ENCODE peak calls at places on chromosome 14, in seven cellular contexts. One of them, this sample, is unnamed. For H3K4me1, the result is how much of the 10 kb centered on the place peaks cover.

GRCh38 chr14:50237448-50237847 is 6.1 kb upstream of the SOS2 start:
- DNase-seq in A549: no peak
- DNase-seq in tibial artery: no peak
- DNase-seq in psoas muscle: no peak
- DNase-seq in cardiac muscle cell: no peak
- DNase-seq in lung: no peak
- DNase-seq in heart left ventricle: no peak
- DNase-seq in this sample: no peak

GRCh38 chr14:49550284-49551184 is 35.6 kb downstream of the RPS29 start:
- DNase-seq in A549: peak
- DNase-seq in tibial artery: no peak
- DNase-seq in psoas muscle: no peak
- DNase-seq in cardiac muscle cell: peak
- DNase-seq in lung: no peak
- DNase-seq in heart left ventricle: no peak
- DNase-seq in this sample: no peak

GRCh38 chr14:93824518-93825234 is 36.4 kb upstream of the PRIMA1 start:
- DNase-seq in A549: no peak
- DNase-seq in tibial artery: no peak
- DNase-seq in psoas muscle: no peak
- DNase-seq in cardiac muscle cell: no peak
- DNase-seq in lung: no peak
- DNase-seq in heart left ventricle: no peak
- DNase-seq in this sample: no peak

GRCh38 chr14:99041141-99041819 is 230.7 kb downstream of the BCL11B start:
- DNase-seq in A549: no peak
- DNase-seq in tibial artery: no peak
- DNase-seq in psoas muscle: no peak
- DNase-seq in cardiac muscle cell: no peak
- DNase-seq in lung: no peak
- DNase-seq in heart left ventricle: no peak
- DNase-seq in this sample: no peak

GRCh38 chr14:32004300-32004699 is 72.8 kb upstream of the ARHGAP5 start:
- DNase-seq in A549: peak
- DNase-seq in tibial artery: peak
- DNase-seq in psoas muscle: no peak
- DNase-seq in cardiac muscle cell: no peak
- DNase-seq in lung: no peak
- DNase-seq in heart left ventricle: no peak
- DNase-seq in this sample: no peak

GRCh38 chr14:50357124-50357523 is 39.6 kb downstream of the CDKL1 start:
- DNase-seq in A549: no peak
- DNase-seq in tibial artery: no peak
- DNase-seq in psoas muscle: no peak
- DNase-seq in cardiac muscle cell: no peak
- DNase-seq in lung: no peak
- DNase-seq in heart left ventricle: no peak
- DNase-seq in this sample: no peak

GRCh38 chr14:39005044-39005736 is 97.8 kb downstream of the SEC23A start:
- DNase-seq in A549: no peak
- DNase-seq in tibial artery: no peak
- DNase-seq in psoas muscle: no peak
- DNase-seq in cardiac muscle cell: no peak
- DNase-seq in lung: no peak
- DNase-seq in heart left ventricle: peak
- DNase-seq in this sample: no peak

GRCh38 chr14:24280797-24281460 is 9.5 kb upstream of the RABGGTA start:
- DNase-seq in A549: no peak
- DNase-seq in tibial artery: no peak
- DNase-seq in psoas muscle: no peak
- DNase-seq in cardiac muscle cell: no peak
- DNase-seq in lung: no peak
- DNase-seq in heart left ventricle: no peak
- DNase-seq in this sample: no peak

GRCh38 chr14:94679106-94679819 is 67.1 kb downstream of the SERPINA3 start:
- DNase-seq in A549: no peak
- DNase-seq in tibial artery: no peak
- DNase-seq in psoas muscle: no peak
- DNase-seq in cardiac muscle cell: no peak
- DNase-seq in lung: no peak
- DNase-seq in heart left ventricle: no peak
- DNase-seq in this sample: no peak

GRCh38 chr14:19800282-19801117 is 3.1 kb upstream of the OR4N2 start:
- DNase-seq in A549: no peak
- DNase-seq in tibial artery: no peak
- DNase-seq in psoas muscle: no peak
- DNase-seq in cardiac muscle cell: no peak
- DNase-seq in lung: no peak
- DNase-seq in heart left ventricle: no peak
- DNase-seq in this sample: no peak

GRCh38 chr14:74217672-74218448 is 21.4 kb upstream of the VSX2 start:
- DNase-seq in A549: peak
- DNase-seq in tibial artery: peak
- DNase-seq in psoas muscle: peak
- DNase-seq in cardiac muscle cell: peak
- DNase-seq in lung: peak
- DNase-seq in heart left ventricle: peak
- DNase-seq in this sample: no peak

GRCh38 chr14:38248629-38249028 is 7.3 kb downstream of the CLEC14A start:
- DNase-seq in A549: no peak
- DNase-seq in tibial artery: no peak
- DNase-seq in psoas muscle: no peak
- DNase-seq in cardiac muscle cell: peak
- DNase-seq in lung: no peak
- DNase-seq in heart left ventricle: no peak
- DNase-seq in this sample: no peak

GRCh38 chr14:72920008-72920407 is 6.3 kb upstream of the DCAF4 start:
- DNase-seq in A549: no peak
- DNase-seq in tibial artery: no peak
- DNase-seq in psoas muscle: no peak
- DNase-seq in cardiac muscle cell: no peak
- DNase-seq in lung: no peak
- DNase-seq in heart left ventricle: no peak
- DNase-seq in this sample: no peak
- TF ChIP-seq CTCF in A549: no peak
- TF ChIP-seq CTCF in tibial artery: no peak
- TF ChIP-seq CTCF in psoas muscle: no peak
- TF ChIP-seq CTCF in cardiac muscle cell: peak
- TF ChIP-seq CTCF in lung: no peak
- TF ChIP-seq CTCF in heart left ventricle: no peak
- TF ChIP-seq CTCF in this sample: no peak

DNA sequence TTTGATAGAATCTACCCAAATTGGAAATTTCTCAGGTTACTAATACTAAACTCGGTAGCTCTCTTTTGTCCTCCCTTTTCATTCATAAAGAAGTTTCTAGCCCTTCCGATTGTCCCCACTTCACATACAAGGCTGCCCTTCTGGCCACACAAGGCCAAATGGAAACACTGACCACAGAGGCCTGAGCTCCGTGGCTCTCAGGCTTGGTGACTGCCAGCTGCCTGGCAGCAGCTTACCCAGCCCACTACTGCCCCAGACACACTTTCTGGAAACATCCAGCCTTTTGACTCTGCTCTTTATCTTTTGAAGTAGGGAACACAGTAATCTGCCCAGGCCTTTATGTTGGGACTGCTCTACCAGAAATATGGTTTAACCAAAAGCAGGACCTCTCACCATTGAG is 167.2 kb downstream of the GCH1 start:
- DNase-seq in A549: no peak
- DNase-seq in tibial artery: no peak
- DNase-seq in psoas muscle: no peak
- DNase-seq in cardiac muscle cell: no peak
- DNase-seq in lung: no peak
- DNase-seq in heart left ventricle: peak
- DNase-seq in this sample: no peak
- H3K4me1 ChIP-seq in A549: under half
- H3K4me1 ChIP-seq in tibial artery: under half
- H3K4me1 ChIP-seq in psoas muscle: half or more
- H3K4me1 ChIP-seq in cardiac muscle cell: half or more
- H3K4me1 ChIP-seq in lung: under half
- H3K4me1 ChIP-seq in heart left ventricle: under half
- H3K4me1 ChIP-seq in this sample: under half

DNA sequence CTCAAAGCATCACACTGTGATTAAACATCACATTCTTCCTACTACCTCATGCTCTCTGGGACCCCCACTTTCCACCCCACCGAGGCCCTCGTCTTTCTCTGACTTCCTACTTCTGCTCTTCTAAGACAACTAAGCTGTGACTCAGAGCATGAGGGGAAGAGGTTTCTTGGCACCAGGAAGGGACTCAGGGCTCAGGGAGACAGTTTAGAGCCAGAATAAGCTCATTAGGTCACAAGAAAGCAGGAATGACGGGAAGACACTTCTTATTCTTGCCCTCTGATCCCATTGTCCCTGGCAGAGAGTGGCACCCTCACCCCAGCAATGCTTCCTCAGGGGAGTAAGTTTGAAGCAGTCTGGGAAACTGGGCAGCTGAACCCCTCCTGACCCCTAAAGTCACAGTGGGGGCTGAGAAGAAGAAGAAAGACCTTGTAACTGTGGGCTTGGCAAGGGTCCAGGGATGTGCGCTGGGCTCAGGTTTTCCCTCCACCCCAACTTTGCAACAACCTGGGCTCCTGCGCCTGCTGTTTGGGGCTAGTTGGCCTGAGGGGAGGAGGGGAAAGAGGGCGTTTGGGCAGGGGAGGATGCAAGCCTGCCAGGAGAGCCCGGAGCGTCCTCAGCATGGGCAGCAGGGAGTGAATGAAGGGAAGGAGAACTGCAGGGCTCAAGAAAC is 64.6 kb upstream of the ACTN1 start:
- DNase-seq in A549: no peak
- DNase-seq in tibial artery: peak
- DNase-seq in psoas muscle: peak
- DNase-seq in cardiac muscle cell: no peak
- DNase-seq in lung: no peak
- DNase-seq in heart left ventricle: no peak
- DNase-seq in this sample: no peak
- H3K27ac ChIP-seq in A549: no peak
- H3K27ac ChIP-seq in tibial artery: peak
- H3K27ac ChIP-seq in psoas muscle: peak
- H3K27ac ChIP-seq in cardiac muscle cell: no peak
- H3K27ac ChIP-seq in lung: peak
- H3K27ac ChIP-seq in heart left ventricle: peak
- H3K27ac ChIP-seq in this sample: peak

GRCh38 chr14:69353168-69353567 is 44.9 kb downstream of the ERH start:
- DNase-seq in A549: no peak
- DNase-seq in tibial artery: no peak
- DNase-seq in psoas muscle: no peak
- DNase-seq in cardiac muscle cell: no peak
- DNase-seq in lung: no peak
- DNase-seq in heart left ventricle: no peak
- DNase-seq in this sample: no peak

GRCh38 chr14:69351911-69352310 is 46.2 kb downstream of the ERH start:
- DNase-seq in A549: no peak
- DNase-seq in tibial artery: no peak
- DNase-seq in psoas muscle: no peak
- DNase-seq in cardiac muscle cell: no peak
- DNase-seq in lung: no peak
- DNase-seq in heart left ventricle: no peak
- DNase-seq in this sample: no peak

GRCh38 chr14:69351385-69351784 is 46.7 kb downstream of the ERH start:
- DNase-seq in A549: no peak
- DNase-seq in tibial artery: no peak
- DNase-seq in psoas muscle: no peak
- DNase-seq in cardiac muscle cell: no peak
- DNase-seq in lung: no peak
- DNase-seq in heart left ventricle: no peak
- DNase-seq in this sample: no peak

GRCh38 chr14:69349091-69349777 is 48.9 kb downstream of the ERH start:
- DNase-seq in A549: no peak
- DNase-seq in tibial artery: no peak
- DNase-seq in psoas muscle: no peak
- DNase-seq in cardiac muscle cell: no peak
- DNase-seq in lung: no peak
- DNase-seq in heart left ventricle: no peak
- DNase-seq in this sample: no peak

GRCh38 chr14:69350892-69351291 is 47.2 kb downstream of the ERH start:
- DNase-seq in A549: no peak
- DNase-seq in tibial artery: no peak
- DNase-seq in psoas muscle: no peak
- DNase-seq in cardiac muscle cell: no peak
- DNase-seq in lung: no peak
- DNase-seq in heart left ventricle: no peak
- DNase-seq in this sample: no peak
- TF ChIP-seq CTCF in A549: no peak
- TF ChIP-seq CTCF in tibial artery: no peak
- TF ChIP-seq CTCF in psoas muscle: no peak
- TF ChIP-seq CTCF in cardiac muscle cell: no peak
- TF ChIP-seq CTCF in lung: no peak
- TF ChIP-seq CTCF in heart left ventricle: no peak
- TF ChIP-seq CTCF in this sample: no peak

DNA sequence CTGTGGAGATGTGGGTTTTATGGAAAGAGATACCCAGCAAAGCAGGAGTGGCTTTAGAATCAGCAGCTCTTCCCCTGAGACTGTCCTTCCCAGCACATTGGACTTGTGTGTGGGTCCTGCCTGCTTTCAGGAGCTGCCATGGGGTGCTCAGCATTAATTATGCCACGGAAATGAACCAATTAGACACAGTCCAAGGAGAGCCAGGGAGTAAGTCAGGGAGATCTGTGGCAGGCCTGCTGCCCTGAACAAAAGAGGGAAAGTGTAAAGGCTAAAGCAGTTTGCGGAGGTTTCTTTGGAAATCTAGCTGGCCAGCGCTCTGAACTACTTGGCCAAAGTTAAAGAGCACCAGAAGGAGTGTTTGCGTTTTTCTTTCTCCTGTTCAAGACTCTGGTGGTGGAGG is 65.7 kb upstream of the SRSF5 start:
- DNase-seq in A549: no peak
- DNase-seq in tibial artery: no peak
- DNase-seq in psoas muscle: no peak
- DNase-seq in cardiac muscle cell: no peak
- DNase-seq in lung: no peak
- DNase-seq in heart left ventricle: no peak
- DNase-seq in this sample: no peak
- H3K4me1 ChIP-seq in A549: under half
- H3K4me1 ChIP-seq in tibial artery: under half
- H3K4me1 ChIP-seq in psoas muscle: under half
- H3K4me1 ChIP-seq in cardiac muscle cell: under half
- H3K4me1 ChIP-seq in lung: under half
- H3K4me1 ChIP-seq in heart left ventricle: under half
- H3K4me1 ChIP-seq in this sample: half or more

DNA sequence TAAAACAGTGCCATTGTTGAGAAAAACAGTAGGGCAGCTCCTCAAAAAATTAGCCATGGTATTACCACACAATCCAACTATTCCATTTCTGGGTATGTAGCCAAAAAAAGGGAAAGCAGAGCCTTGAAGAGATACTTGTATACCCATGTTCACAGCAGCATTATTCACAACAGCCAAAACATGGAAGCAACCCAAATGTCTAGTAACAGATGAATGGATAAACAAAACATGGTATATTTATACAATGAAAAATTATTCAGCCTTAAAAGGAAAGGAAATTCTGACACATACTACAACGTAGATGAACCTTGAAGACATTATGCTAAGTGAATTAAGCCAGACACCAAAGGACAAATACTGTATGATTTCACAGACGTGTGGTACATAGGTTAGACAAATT is 67.6 kb upstream of the GNG2 start:
- DNase-seq in A549: no peak
- DNase-seq in tibial artery: no peak
- DNase-seq in psoas muscle: no peak
- DNase-seq in cardiac muscle cell: no peak
- DNase-seq in lung: no peak
- DNase-seq in heart left ventricle: no peak
- DNase-seq in this sample: no peak
- H3K27ac ChIP-seq in A549: no peak
- H3K27ac ChIP-seq in tibial artery: no peak
- H3K27ac ChIP-seq in psoas muscle: no peak
- H3K27ac ChIP-seq in cardiac muscle cell: no peak
- H3K27ac ChIP-seq in lung: no peak
- H3K27ac ChIP-seq in heart left ventricle: no peak
- H3K27ac ChIP-seq in this sample: no peak

GRCh38 chr14:63544641-63545234 is 1.6 kb upstream of the PPP2R5E start:
- DNase-seq in A549: peak
- DNase-seq in tibial artery: no peak
- DNase-seq in psoas muscle: no peak
- DNase-seq in cardiac muscle cell: no peak
- DNase-seq in lung: no peak
- DNase-seq in heart left ventricle: no peak
- DNase-seq in this sample: no peak
- TF ChIP-seq CTCF in A549: peak
- TF ChIP-seq CTCF in tibial artery: peak
- TF ChIP-seq CTCF in psoas muscle: peak
- TF ChIP-seq CTCF in cardiac muscle cell: peak
- TF ChIP-seq CTCF in lung: peak
- TF ChIP-seq CTCF in heart left ventricle: peak
- TF ChIP-seq CTCF in this sample: no peak

This sample was measured in thoracic aorta.